ENCODE peak calls at places on chromosome 3, in four cellular contexts. P, O, F and Q are unnamed samples.

GRCh38 chr3:133568294-133569014 is 5.0 kb upstream of the CDV3 start:
- DNase-seq in F (peak; percentile 65), O (no peak), P (no peak), Q (peak; percentile 92)

GRCh38 chr3:155957412-155957880 is 87.0 kb downstream of the GMPS start:
- DNase-seq in O (no peak), F (no peak), P (no peak), Q (no peak)

GRCh38 chr3:64345351-64345750 is 120.1 kb upstream of the PRICKLE2 start:
- DNase-seq in F (peak; percentile 96), P (no peak), O (peak; percentile 32), Q (peak; percentile 95)

GRCh38 chr3:71428841-71429609 is 154.5 kb downstream of the FOXP1 start:
- DNase-seq in O (peak; percentile 56), P (no peak), F (peak; percentile 71), Q (no peak)

GRCh38 chr3:194278186-194278845 is 72.8 kb downstream of the CPN2 start:
- DNase-seq in O (no peak), P (peak; percentile 2), F (no peak), Q (no peak)

GRCh38 chr3:98322101-98322500 is 31.6 kb upstream of the OR5K4 start:
- DNase-seq in P (no peak), F (no peak), O (no peak), Q (no peak)

GRCh38 chr3:48514431-48515227 is 10.7 kb upstream of the SHISA5 start:
- DNase-seq in F (no peak), P (no peak), O (no peak), Q (no peak)

GRCh38 chr3:66303556-66303955 is 82.8 kb downstream of the SLC25A26 start:
- DNase-seq in F (no peak), P (no peak), O (no peak), Q (no peak)

GRCh38 chr3:55742027-55742710 is 255.1 kb upstream of the WNT5A start:
- DNase-seq in P (no peak), F (no peak), O (no peak), Q (no peak)

GRCh38 chr3:129398803-129399144 is 29.7 kb downstream of the EFCAB12 start:
- DNase-seq in F (no peak), P (no peak), O (no peak), Q (peak; percentile 14)

GRCh38 chr3:124217542-124217941 is 225.6 kb upstream of the ROPN1 start:
- DNase-seq in O (peak; percentile 39), F (peak; percentile 86), P (peak; percentile 42), Q (peak; percentile 78)

GRCh38 chr3:17967953-17968352 is 225.5 kb upstream of the TBC1D5 start:
- DNase-seq in F (no peak), P (no peak), O (no peak), Q (no peak)

GRCh38 chr3:101677436-101678286 is 729 bp upstream of the ZBTB11 start:
- DNase-seq in P (no peak), O (no peak), F (no peak), Q (no peak)

GRCh38 chr3:175041369-175041768 is 182.2 kb downstream of the NAALADL2 start:
- DNase-seq in F (no peak), O (no peak), P (no peak), Q (no peak)

GRCh38 chr3:63724987-63725386 is 72.5 kb downstream of the SNTN start:
- DNase-seq in P (no peak), F (peak; percentile 82), O (peak; percentile 12), Q (peak; percentile 94)